ENCODE peak calls at places on chromosomes 11 and 22, in seven cellular contexts. One of them, this sample, is unnamed.

GRCh38 chr22:23752750-23753149 is 1.5 kb downstream of the VPREB3 start:
- DNase-seq in right cardiac atrium: no peak
- DNase-seq in coronary artery: no peak
- DNase-seq in SJSA1: no peak
- DNase-seq in CD8-positive, alpha-beta T cell: no peak
- DNase-seq in AG04450: no peak
- DNase-seq in naive thymus-derived CD4-positive, alpha-beta T cell: no peak
- DNase-seq in this sample: no peak

GRCh38 chr22:28793976-28794584 is 6.3 kb downstream of the XBP1 start:
- DNase-seq in SJSA1: no peak
- DNase-seq in right cardiac atrium: no peak
- DNase-seq in AG04450: no peak
- DNase-seq in coronary artery: no peak
- DNase-seq in CD8-positive, alpha-beta T cell: no peak
- DNase-seq in naive thymus-derived CD4-positive, alpha-beta T cell: no peak
- DNase-seq in this sample: no peak

GRCh38 chr11:19087658-19088057 is 27.1 kb upstream of the MRGPRX2 start:
- DNase-seq in right cardiac atrium: no peak
- DNase-seq in AG04450: no peak
- DNase-seq in naive thymus-derived CD4-positive, alpha-beta T cell: no peak
- DNase-seq in CD8-positive, alpha-beta T cell: no peak
- DNase-seq in coronary artery: no peak
- DNase-seq in SJSA1: no peak
- DNase-seq in this sample: no peak

GRCh38 chr22:46439576-46440465 is 97.6 kb downstream of the CELSR1 start:
- DNase-seq in SJSA1: no peak
- DNase-seq in coronary artery: no peak
- DNase-seq in AG04450: no peak
- DNase-seq in naive thymus-derived CD4-positive, alpha-beta T cell: no peak
- DNase-seq in right cardiac atrium: no peak
- DNase-seq in CD8-positive, alpha-beta T cell: no peak
- DNase-seq in this sample: no peak

GRCh38 chr11:114170226-114170625 is 110.7 kb downstream of the ZBTB16 start:
- DNase-seq in SJSA1: no peak
- DNase-seq in naive thymus-derived CD4-positive, alpha-beta T cell: no peak
- DNase-seq in AG04450: no peak
- DNase-seq in right cardiac atrium: no peak
- DNase-seq in CD8-positive, alpha-beta T cell: no peak
- DNase-seq in coronary artery: no peak
- DNase-seq in this sample: no peak

GRCh38 chr11:16874275-16874975 is 136.0 kb downstream of the C11orf58 start:
- DNase-seq in right cardiac atrium: no peak
- DNase-seq in SJSA1: no peak
- DNase-seq in naive thymus-derived CD4-positive, alpha-beta T cell: no peak
- DNase-seq in coronary artery: no peak
- DNase-seq in AG04450: no peak
- DNase-seq in CD8-positive, alpha-beta T cell: no peak
- DNase-seq in this sample: no peak

GRCh38 chr11:110075087-110075821 is 17.9 kb upstream of the ZC3H12C start:
- DNase-seq in AG04450: no peak
- DNase-seq in CD8-positive, alpha-beta T cell: no peak
- DNase-seq in SJSA1: no peak
- DNase-seq in right cardiac atrium: no peak
- DNase-seq in naive thymus-derived CD4-positive, alpha-beta T cell: no peak
- DNase-seq in coronary artery: no peak
- DNase-seq in this sample: no peak

GRCh38 chr22:47625013-47625385 is 862.5 kb downstream of the TBC1D22A start:
- DNase-seq in AG04450: no peak
- DNase-seq in naive thymus-derived CD4-positive, alpha-beta T cell: no peak
- DNase-seq in right cardiac atrium: no peak
- DNase-seq in CD8-positive, alpha-beta T cell: no peak
- DNase-seq in SJSA1: no peak
- DNase-seq in coronary artery: peak
- DNase-seq in this sample: no peak

GRCh38 chr22:24161485-24161884 is 19.8 kb upstream of the SUSD2 start:
- DNase-seq in CD8-positive, alpha-beta T cell: no peak
- DNase-seq in coronary artery: no peak
- DNase-seq in naive thymus-derived CD4-positive, alpha-beta T cell: no peak
- DNase-seq in right cardiac atrium: no peak
- DNase-seq in AG04450: no peak
- DNase-seq in SJSA1: no peak
- DNase-seq in this sample: no peak

GRCh38 chr11:76270387-76270786 is 64.1 kb upstream of the WNT11 start:
- DNase-seq in SJSA1: no peak
- DNase-seq in coronary artery: no peak
- DNase-seq in AG04450: no peak
- DNase-seq in naive thymus-derived CD4-positive, alpha-beta T cell: no peak
- DNase-seq in CD8-positive, alpha-beta T cell: no peak
- DNase-seq in right cardiac atrium: peak
- DNase-seq in this sample: no peak

GRCh38 chr11:73184953-73185671 is 33.0 kb upstream of the P2RY2 start:
- DNase-seq in SJSA1: peak
- DNase-seq in coronary artery: no peak
- DNase-seq in right cardiac atrium: peak
- DNase-seq in CD8-positive, alpha-beta T cell: peak
- DNase-seq in naive thymus-derived CD4-positive, alpha-beta T cell: no peak
- DNase-seq in AG04450: no peak
- DNase-seq in this sample: peak

GRCh38 chr11:406796-407650 is 7.8 kb downstream of the SIGIRR start:
- DNase-seq in coronary artery: no peak
- DNase-seq in right cardiac atrium: peak
- DNase-seq in SJSA1: peak
- DNase-seq in AG04450: peak
- DNase-seq in CD8-positive, alpha-beta T cell: peak
- DNase-seq in naive thymus-derived CD4-positive, alpha-beta T cell: peak
- DNase-seq in this sample: no peak

GRCh38 chr11:132994038-132994502 is 538.2 kb downstream of the OPCML start:
- DNase-seq in SJSA1: no peak
- DNase-seq in AG04450: no peak
- DNase-seq in coronary artery: no peak
- DNase-seq in right cardiac atrium: no peak
- DNase-seq in naive thymus-derived CD4-positive, alpha-beta T cell: no peak
- DNase-seq in CD8-positive, alpha-beta T cell: no peak
- DNase-seq in this sample: no peak

GRCh38 chr11:1547467-1548098 is 24.5 kb downstream of the DUSP8 start:
- DNase-seq in coronary artery: no peak
- DNase-seq in AG04450: no peak
- DNase-seq in right cardiac atrium: no peak
- DNase-seq in CD8-positive, alpha-beta T cell: no peak
- DNase-seq in naive thymus-derived CD4-positive, alpha-beta T cell: no peak
- DNase-seq in SJSA1: no peak
- DNase-seq in this sample: peak

GRCh38 chr11:64523456-64524187 is 67.4 kb upstream of the SLC22A12 start:
- DNase-seq in CD8-positive, alpha-beta T cell: no peak
- DNase-seq in SJSA1: no peak
- DNase-seq in AG04450: no peak
- DNase-seq in right cardiac atrium: no peak
- DNase-seq in coronary artery: no peak
- DNase-seq in naive thymus-derived CD4-positive, alpha-beta T cell: no peak
- DNase-seq in this sample: no peak

GRCh38 chr11:12245091-12245490 is 132.3 kb upstream of the PARVA start:
- DNase-seq in naive thymus-derived CD4-positive, alpha-beta T cell: no peak
- DNase-seq in right cardiac atrium: peak
- DNase-seq in AG04450: no peak
- DNase-seq in SJSA1: no peak
- DNase-seq in CD8-positive, alpha-beta T cell: no peak
- DNase-seq in coronary artery: no peak
- DNase-seq in this sample: no peak

GRCh38 chr22:40446203-40446602 is 75.8 kb downstream of the SGSM3 start:
- DNase-seq in coronary artery: no peak
- DNase-seq in SJSA1: no peak
- DNase-seq in AG04450: no peak
- DNase-seq in right cardiac atrium: no peak
- DNase-seq in naive thymus-derived CD4-positive, alpha-beta T cell: no peak
- DNase-seq in CD8-positive, alpha-beta T cell: no peak
- DNase-seq in this sample: no peak

GRCh38 chr11:72724851-72725730 is 27.1 kb downstream of the ARAP1 start:
- DNase-seq in SJSA1: peak
- DNase-seq in AG04450: peak
- DNase-seq in CD8-positive, alpha-beta T cell: peak
- DNase-seq in coronary artery: no peak
- DNase-seq in right cardiac atrium: peak
- DNase-seq in naive thymus-derived CD4-positive, alpha-beta T cell: peak
- DNase-seq in this sample: peak

GRCh38 chr22:25062378-25063095 is 110.0 kb downstream of the KIAA1671 start:
- DNase-seq in right cardiac atrium: no peak
- DNase-seq in SJSA1: no peak
- DNase-seq in coronary artery: no peak
- DNase-seq in AG04450: no peak
- DNase-seq in CD8-positive, alpha-beta T cell: peak
- DNase-seq in naive thymus-derived CD4-positive, alpha-beta T cell: peak
- DNase-seq in this sample: no peak

GRCh38 chr22:49992921-49993648 is 19.5 kb downstream of the IL17REL start:
- DNase-seq in right cardiac atrium: peak
- DNase-seq in coronary artery: no peak
- DNase-seq in CD8-positive, alpha-beta T cell: peak
- DNase-seq in SJSA1: peak
- DNase-seq in naive thymus-derived CD4-positive, alpha-beta T cell: no peak
- DNase-seq in AG04450: no peak
- DNase-seq in this sample: peak

GRCh38 chr11:59102259-59102765 is 4.7 kb upstream of the FAM111B start:
- DNase-seq in CD8-positive, alpha-beta T cell: peak
- DNase-seq in right cardiac atrium: peak
- DNase-seq in naive thymus-derived CD4-positive, alpha-beta T cell: peak
- DNase-seq in coronary artery: no peak
- DNase-seq in AG04450: no peak
- DNase-seq in SJSA1: no peak
- DNase-seq in this sample: no peak

GRCh38 chr22:21961886-21962654 is 9.4 kb upstream of the PPM1F start:
- DNase-seq in AG04450: peak
- DNase-seq in CD8-positive, alpha-beta T cell: no peak
- DNase-seq in naive thymus-derived CD4-positive, alpha-beta T cell: no peak
- DNase-seq in coronary artery: no peak
- DNase-seq in right cardiac atrium: peak
- DNase-seq in SJSA1: no peak
- DNase-seq in this sample: no peak

GRCh38 chr11:43393765-43394355 is 35.1 kb downstream of the TTC17 start:
- DNase-seq in right cardiac atrium: peak
- DNase-seq in SJSA1: no peak
- DNase-seq in naive thymus-derived CD4-positive, alpha-beta T cell: no peak
- DNase-seq in coronary artery: no peak
- DNase-seq in AG04450: no peak
- DNase-seq in CD8-positive, alpha-beta T cell: no peak
- DNase-seq in this sample: no peak

GRCh38 chr22:21837184-21837979 is 30.1 kb downstream of the MAPK1 start:
- DNase-seq in SJSA1: peak
- DNase-seq in right cardiac atrium: no peak
- DNase-seq in AG04450: peak
- DNase-seq in naive thymus-derived CD4-positive, alpha-beta T cell: no peak
- DNase-seq in CD8-positive, alpha-beta T cell: no peak
- DNase-seq in coronary artery: no peak
- DNase-seq in this sample: peak

GRCh38 chr11:46506486-46506808 is 87.4 kb downstream of the AMBRA1 start:
- DNase-seq in right cardiac atrium: no peak
- DNase-seq in SJSA1: no peak
- DNase-seq in naive thymus-derived CD4-positive, alpha-beta T cell: no peak
- DNase-seq in coronary artery: no peak
- DNase-seq in AG04450: no peak
- DNase-seq in CD8-positive, alpha-beta T cell: no peak
- DNase-seq in this sample: no peak

DNA sequence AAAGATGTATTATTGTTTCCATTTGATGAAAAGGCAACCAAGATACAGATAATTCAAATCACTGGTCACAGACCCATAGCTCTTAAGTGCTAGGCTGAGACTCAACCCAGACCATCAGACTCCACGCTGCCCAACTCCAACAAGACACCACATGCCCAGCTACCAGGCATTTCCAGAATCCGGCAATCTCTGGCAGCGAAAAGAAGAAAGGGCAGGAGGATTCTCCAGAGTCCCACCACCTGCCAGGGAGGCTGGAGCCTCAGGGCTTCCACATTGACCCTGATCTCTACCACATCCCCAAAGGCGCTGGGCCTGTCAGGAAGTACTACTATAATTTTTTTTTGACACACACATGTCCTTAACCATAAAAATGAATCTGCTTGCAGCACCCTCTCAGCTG is 61.4 kb upstream of the ARFGAP3 start:
- DNase-seq in right cardiac atrium: no peak
- DNase-seq in CD8-positive, alpha-beta T cell: no peak
- DNase-seq in AG04450: no peak
- DNase-seq in coronary artery: no peak
- DNase-seq in SJSA1: no peak
- DNase-seq in naive thymus-derived CD4-positive, alpha-beta T cell: no peak
- DNase-seq in this sample: peak
- H3K27ac ChIP-seq in right cardiac atrium: peak
- H3K27ac ChIP-seq in CD8-positive, alpha-beta T cell: no peak
- H3K27ac ChIP-seq in AG04450: no peak
- H3K27ac ChIP-seq in coronary artery: peak
- H3K27ac ChIP-seq in SJSA1: peak
- H3K27ac ChIP-seq in naive thymus-derived CD4-positive, alpha-beta T cell: no peak
- H3K27ac ChIP-seq in this sample: peak

GRCh38 chr11:61551630-61552029 is 29.2 kb downstream of the SYT7 start:
- DNase-seq in SJSA1: peak
- DNase-seq in right cardiac atrium: peak
- DNase-seq in CD8-positive, alpha-beta T cell: no peak
- DNase-seq in coronary artery: no peak
- DNase-seq in AG04450: no peak
- DNase-seq in naive thymus-derived CD4-positive, alpha-beta T cell: no peak
- DNase-seq in this sample: no peak
- H3K27ac ChIP-seq in SJSA1: no peak
- H3K27ac ChIP-seq in right cardiac atrium: peak
- H3K27ac ChIP-seq in CD8-positive, alpha-beta T cell: no peak
- H3K27ac ChIP-seq in coronary artery: no peak
- H3K27ac ChIP-seq in AG04450: no peak
- H3K27ac ChIP-seq in naive thymus-derived CD4-positive, alpha-beta T cell: no peak
- H3K27ac ChIP-seq in this sample: no peak

GRCh38 chr11:3156661-3157311 is 8.3 kb downstream of the OSBPL5 start:
- DNase-seq in CD8-positive, alpha-beta T cell: no peak
- DNase-seq in naive thymus-derived CD4-positive, alpha-beta T cell: no peak
- DNase-seq in coronary artery: no peak
- DNase-seq in right cardiac atrium: peak
- DNase-seq in AG04450: no peak
- DNase-seq in SJSA1: no peak
- DNase-seq in this sample: no peak
- H3K27ac ChIP-seq in CD8-positive, alpha-beta T cell: no peak
- H3K27ac ChIP-seq in naive thymus-derived CD4-positive, alpha-beta T cell: no peak
- H3K27ac ChIP-seq in coronary artery: peak
- H3K27ac ChIP-seq in right cardiac atrium: no peak
- H3K27ac ChIP-seq in AG04450: no peak
- H3K27ac ChIP-seq in SJSA1: no peak
- H3K27ac ChIP-seq in this sample: no peak

DNA sequence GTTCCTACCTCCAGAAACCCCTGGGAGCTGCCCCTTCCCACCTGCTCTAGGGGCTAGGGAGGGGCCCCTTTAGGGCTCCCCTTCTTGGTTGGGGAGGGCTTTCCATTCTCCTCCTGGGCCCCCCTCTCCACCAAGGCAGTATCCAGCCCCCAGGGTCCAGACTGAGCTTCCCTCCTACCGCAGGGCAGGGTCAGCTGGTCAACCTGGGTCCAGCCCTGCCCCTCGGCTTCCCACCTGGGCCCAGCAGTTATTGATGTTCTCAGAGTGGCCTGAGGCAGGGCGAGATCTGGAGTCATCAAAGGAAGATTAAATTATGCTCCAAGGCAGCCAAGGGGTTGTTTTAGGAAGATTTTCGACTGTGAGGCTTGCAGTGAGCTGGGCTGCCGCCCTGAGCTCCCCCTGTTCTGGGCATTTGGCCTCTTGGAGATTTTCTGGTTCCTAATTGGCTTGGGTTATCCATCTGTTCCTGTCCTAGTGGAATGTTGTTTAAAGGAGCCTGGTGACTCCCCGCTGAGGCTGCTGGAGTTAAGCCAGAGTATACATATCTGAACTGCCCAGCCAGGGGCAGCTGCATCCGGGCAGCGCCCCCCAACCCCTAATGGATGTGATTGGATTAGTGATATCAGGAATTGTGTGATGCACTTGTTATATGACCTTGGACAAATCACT is 1.8 kb upstream of the SLC22A8 start:
- DNase-seq in coronary artery: no peak
- DNase-seq in AG04450: no peak
- DNase-seq in naive thymus-derived CD4-positive, alpha-beta T cell: no peak
- DNase-seq in SJSA1: no peak
- DNase-seq in right cardiac atrium: no peak
- DNase-seq in CD8-positive, alpha-beta T cell: no peak
- DNase-seq in this sample: peak
- H3K27ac ChIP-seq in coronary artery: no peak
- H3K27ac ChIP-seq in AG04450: no peak
- H3K27ac ChIP-seq in naive thymus-derived CD4-positive, alpha-beta T cell: no peak
- H3K27ac ChIP-seq in SJSA1: no peak
- H3K27ac ChIP-seq in right cardiac atrium: no peak
- H3K27ac ChIP-seq in CD8-positive, alpha-beta T cell: no peak
- H3K27ac ChIP-seq in this sample: peak

This sample was measured in SJCRH30.